ENCODE peak calls at places on chromosomes 6 and 20, in seven cellular contexts. Y is HCT116, H is upper lobe of left lung, W is GM12878, A is Panc1, T is HepG2, N is GM23338. K is an unnamed sample.

GRCh38 chr20:2468581-2469407 is 1.8 kb downstream of the SNRPB start:
- ATAC-seq in N (no peak), T (no peak), A (no peak), Y (no peak), H (no peak), W (no peak), K (no peak)

GRCh38 chr6:134229520-134229919 is 88.4 kb downstream of the SGK1 start:
- ATAC-seq in H (no peak), N (no peak), A (no peak), T (no peak), W (no peak), Y (no peak), K (no peak)

GRCh38 chr20:63942250-63943006 is 13.8 kb downstream of the UCKL1 start:
- ATAC-seq in N (peak; percentile 12), W (no peak), A (peak; percentile 40), H (no peak), T (no peak), Y (peak; percentile 14), K (peak; percentile 19)

GRCh38 chr20:48026981-48027592 is 241.8 kb upstream of the SULF2 start:
- ATAC-seq in T (no peak), N (peak; percentile 29), A (no peak), Y (no peak), W (peak; percentile 19), H (peak; percentile 30), K (no peak)

GRCh38 chr6:38131527-38131965 is 312.0 kb downstream of the ZFAND3 start:
- ATAC-seq in W (peak; percentile 71), T (no peak), A (peak; percentile 48), H (peak; percentile 91), N (no peak), Y (no peak), K (no peak)

GRCh38 chr20:48777821-48778220 is 50.0 kb downstream of the PREX1 start:
- ATAC-seq in A (no peak), T (no peak), N (no peak), Y (no peak), W (no peak), H (no peak), K (no peak)

GRCh38 chr6:167094820-167095637 is 27.9 kb upstream of the CCR6 start:
- ATAC-seq in Y (no peak), H (no peak), W (peak; percentile 71), N (no peak), T (no peak), A (no peak), K (no peak)

GRCh38 chr6:12328701-12329100 is 38.5 kb downstream of the EDN1 start:
- ATAC-seq in H (no peak), A (no peak), Y (no peak), N (no peak), T (no peak), W (no peak), K (no peak)

GRCh38 chr20:33827629-33828325 is 16.6 kb downstream of the CHMP4B start:
- ATAC-seq in W (peak; percentile 27), T (no peak), A (no peak), H (no peak), Y (no peak), N (no peak), K (no peak)

GRCh38 chr20:21344961-21345360 is 41.8 kb downstream of the XRN2 start:
- ATAC-seq in T (no peak), Y (no peak), W (no peak), A (no peak), H (no peak), N (no peak), K (no peak)

GRCh38 chr6:11532097-11532496 is 5.5 kb upstream of the TMEM170B start:
- ATAC-seq in Y (no peak), H (no peak), T (no peak), W (no peak), N (no peak), A (no peak), K (no peak)

GRCh38 chr6:163021054-163021453 is 293.3 kb downstream of the PACRG start:
- ATAC-seq in Y (no peak), N (no peak), H (peak; percentile 31), T (peak; percentile 31), W (no peak), A (no peak), K (no peak)

GRCh38 chr6:165766457-165766856 is 103.4 kb upstream of the PDE10A start:
- ATAC-seq in W (no peak), N (no peak), Y (no peak), T (no peak), H (no peak), A (no peak), K (no peak)

GRCh38 chr20:19407731-19408130 is 195.3 kb downstream of the SLC24A3 start:
- ATAC-seq in A (no peak), T (no peak), H (peak; percentile 34), W (no peak), Y (no peak), N (no peak), K (no peak)

GRCh38 chr6:144394209-144394608 is 109.1 kb downstream of the UTRN start:
- ATAC-seq in H (no peak), Y (no peak), T (no peak), A (no peak), W (no peak), N (no peak), K (no peak)

GRCh38 chr6:3617192-3617631 is 134.3 kb downstream of the PXDC1 start:
- ATAC-seq in A (no peak), H (no peak), W (no peak), Y (no peak), T (no peak), N (peak; percentile 23), K (no peak)

GRCh38 chr6:3616565-3617176 is 134.8 kb downstream of the PXDC1 start:
- ATAC-seq in Y (no peak), H (no peak), A (no peak), W (no peak), T (no peak), N (no peak), K (no peak)

GRCh38 chr6:3617681-3618299 is 133.7 kb downstream of the PXDC1 start:
- ATAC-seq in T (peak; percentile 23), A (no peak), H (peak; percentile 12), N (peak; percentile 45), W (no peak), Y (no peak), K (no peak)

GRCh38 chr6:3614918-3615317 is 136.6 kb downstream of the PXDC1 start:
- ATAC-seq in W (no peak), T (no peak), N (no peak), Y (no peak), A (no peak), H (no peak), K (no peak)

DNA sequence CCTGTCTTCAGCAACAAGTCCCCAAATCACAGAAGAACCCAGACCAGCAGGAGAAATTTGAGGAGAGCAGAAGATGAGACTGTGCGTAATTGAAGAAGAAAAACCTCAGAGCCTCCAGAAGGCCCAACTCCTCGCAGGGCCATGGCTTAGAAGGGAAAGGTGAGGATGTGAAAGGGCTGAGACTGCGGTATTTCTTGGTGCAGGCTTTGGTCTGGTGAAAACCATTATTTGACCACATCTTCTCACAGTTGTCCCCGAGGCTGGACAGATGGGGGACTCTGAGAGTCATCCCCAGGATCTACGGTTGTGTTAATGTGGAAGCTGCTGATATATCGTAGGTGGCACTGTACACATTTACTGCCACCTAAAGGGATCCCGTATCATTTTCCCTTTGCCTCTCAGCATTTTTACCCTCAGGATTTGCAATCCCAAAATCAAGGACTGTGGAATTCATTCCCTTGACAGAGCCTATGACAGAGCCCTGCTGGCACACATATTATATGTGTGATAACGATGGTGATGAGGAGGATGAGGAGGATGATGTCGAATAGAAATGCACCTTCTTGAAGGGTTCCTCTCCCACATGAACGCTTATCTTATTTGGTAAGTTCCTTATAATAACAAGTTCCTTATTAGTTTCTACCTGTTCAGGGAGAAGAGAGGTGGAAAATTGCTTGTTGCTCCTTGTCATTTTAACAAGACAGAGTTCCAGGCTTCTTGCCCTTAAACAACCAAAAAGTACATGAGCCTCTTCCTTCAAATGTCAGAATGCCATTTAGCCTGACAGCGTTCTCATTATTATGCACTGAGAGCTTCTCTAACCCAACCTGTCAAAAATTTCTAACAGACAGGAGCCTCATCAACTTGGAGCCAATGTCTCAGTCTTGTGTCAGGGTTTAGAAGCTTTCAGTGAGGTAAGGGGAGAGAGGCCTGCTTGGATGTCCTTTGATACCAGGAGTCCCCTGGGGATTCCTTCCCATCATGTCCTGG is 135.8 kb downstream of the PXDC1 start:
- ATAC-seq in T (no peak), W (no peak), A (no peak), Y (no peak), N (no peak), H (no peak), K (no peak)
- TF ChIP-seq POLR2AphosphoS5 in T (no peak), W (no peak), A (no peak), Y (no peak), N (no peak), H (no peak), K (no peak)

GRCh38 chr6:53734473-53735299 is 60.1 kb upstream of the LRRC1 start:
- ATAC-seq in Y (peak; percentile 96), H (peak; percentile 49), W (peak; percentile 83), A (peak; percentile 97), N (peak; percentile 98), T (peak; percentile 95), K (no peak)
- TF ChIP-seq POLR2AphosphoS5 in Y (peak; percentile 45), H (no peak), W (no peak), A (peak; percentile 44), N (no peak), T (no peak), K (no peak)

DNA sequence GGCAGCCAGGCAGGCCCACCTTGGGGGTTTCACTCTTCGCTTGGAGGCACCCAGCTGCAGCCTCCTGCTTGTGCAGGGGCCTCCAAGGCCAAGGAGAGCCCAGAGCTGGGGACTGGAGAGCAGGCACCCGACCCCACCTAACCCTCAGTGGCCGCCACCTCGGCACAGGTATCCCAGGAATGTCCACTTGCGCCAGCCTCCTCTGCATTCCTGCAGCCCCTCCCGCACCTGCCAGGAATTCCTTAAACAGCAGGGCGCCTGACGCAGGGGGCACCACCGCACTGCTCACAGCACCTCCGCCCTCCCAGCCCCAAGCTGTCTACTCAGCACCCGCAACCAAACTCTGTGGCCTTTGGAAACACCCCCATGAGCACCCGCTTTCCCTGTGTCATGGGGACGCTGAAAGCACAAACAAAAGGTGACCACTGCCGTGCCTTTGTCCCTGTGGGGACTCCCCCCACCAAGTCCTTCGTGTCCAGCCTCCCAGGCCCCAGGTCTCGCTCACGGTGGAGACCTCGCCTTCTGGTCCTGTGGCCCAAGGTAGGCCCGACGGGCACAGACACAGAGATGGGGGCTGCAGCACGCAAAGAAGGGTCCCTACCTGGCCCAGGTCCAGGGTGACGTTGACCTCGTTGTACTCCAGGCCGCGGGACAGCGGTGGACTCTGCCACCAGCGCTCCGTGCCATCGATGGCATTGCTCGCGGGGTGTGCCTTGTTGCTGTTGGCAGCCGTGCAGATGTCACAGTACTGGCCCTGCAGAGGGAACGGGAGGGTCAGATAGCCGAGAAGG is 5.1 kb downstream of the LAMA5 start:
- ATAC-seq in T (peak; percentile 0), W (no peak), A (peak; percentile 13), N (peak; percentile 59), Y (peak; percentile 52), H (peak; percentile 12), K (no peak)
- TF ChIP-seq POLR2AphosphoS5 in T (no peak), W (no peak), A (peak; percentile 17), N (no peak), Y (peak; percentile 14), H (peak; percentile 40), K (no peak)

DNA sequence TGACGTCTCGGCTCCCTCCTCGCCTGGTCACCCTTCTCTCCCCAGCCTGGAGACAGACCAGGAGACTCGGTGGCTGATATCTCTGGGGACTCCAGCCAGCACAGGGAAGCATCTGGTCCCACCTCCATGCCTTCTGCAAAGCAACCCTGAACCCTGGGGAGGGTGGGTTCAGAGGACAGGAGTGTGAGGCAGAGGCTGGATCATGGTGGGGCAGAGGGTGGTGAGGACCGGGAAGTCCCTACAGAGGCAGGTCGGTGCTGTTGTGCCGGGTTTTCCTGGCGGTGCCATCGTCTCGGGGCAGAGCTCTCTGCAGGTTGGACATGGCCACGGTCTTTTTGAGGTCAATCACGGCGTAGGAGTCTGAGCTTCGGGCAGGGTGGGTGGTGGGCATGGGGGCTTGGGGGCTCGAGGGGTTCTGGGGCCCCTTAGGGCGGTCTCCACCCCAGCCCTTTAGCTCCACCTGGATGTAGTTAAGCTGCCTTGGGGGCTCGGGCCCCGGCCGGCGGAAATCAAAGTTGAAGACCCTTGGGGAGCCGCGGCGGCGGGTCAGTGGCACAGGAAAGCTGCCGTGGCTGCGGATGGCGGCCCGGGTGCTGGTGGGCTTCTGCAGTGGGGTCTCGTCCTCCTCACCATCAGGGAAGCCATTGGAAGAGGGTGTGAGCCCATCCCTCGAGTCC is 9.2 kb downstream of the FRS3 start:
- ATAC-seq in T (no peak), A (no peak), N (no peak), Y (no peak), W (no peak), H (no peak), K (no peak)
- TF ChIP-seq POLR2AphosphoS5 in T (no peak), A (no peak), N (no peak), Y (no peak), W (no peak), H (no peak), K (no peak)